ENCODE peak calls at places on chromosomes 3 and 15, in five cellular contexts. W is spleen, B is gastrocnemius medialis, I is thyroid gland, Y is H54. U is an unnamed sample.

GRCh38 chr3:192645437-192645836 is 81.9 kb downstream of the FGF12 start:
- DNase-seq in W (no peak), B (no peak), I (no peak), Y (no peak), U (no peak)

GRCh38 chr3:39445927-39446326 is 21.6 kb upstream of the MOBP start:
- DNase-seq in W (no peak), B (no peak), I (no peak), Y (no peak), U (no peak)

GRCh38 chr3:45100998-45101407 is 45.2 kb downstream of the CDCP1 start:
- DNase-seq in W (no peak), B (no peak), I (no peak), Y (no peak), U (no peak)

GRCh38 chr3:117404756-117405155 is 695.2 kb downstream of the TUSC7 start:
- DNase-seq in W (no peak), B (no peak), I (no peak), Y (no peak), U (no peak)

GRCh38 chr3:101724329-101725191 is at the start of gene CEP97:
- DNase-seq in W (peak; percentile 98), B (peak; percentile 90), I (peak; percentile 85), Y (peak; percentile 49), U (peak; percentile 94)

GRCh38 chr3:170690133-170690981 is 104.5 kb upstream of the SLC7A14 start:
- DNase-seq in W (peak; percentile 80), B (peak; percentile 38), I (peak; percentile 73), Y (peak; percentile 35), U (peak; percentile 76)

GRCh38 chr15:96273317-96274086 is 57.0 kb upstream of the NR2F2 start:
- DNase-seq in W (no peak), B (no peak), I (no peak), Y (peak; percentile 33), U (peak; percentile 0)

GRCh38 chr3:20056727-20057611 is 16.7 kb downstream of the KAT2B start:
- DNase-seq in W (no peak), B (peak; percentile 50), I (peak; percentile 56), Y (peak; percentile 40), U (peak; percentile 21)

GRCh38 chr3:127889976-127890650 is 24.9 kb upstream of the KBTBD12 start:
- DNase-seq in W (no peak), B (no peak), I (no peak), Y (no peak), U (no peak)

GRCh38 chr3:27559835-27560234 is 75.7 kb upstream of the SLC4A7 start:
- DNase-seq in W (no peak), B (peak; percentile 34), I (no peak), Y (no peak), U (no peak)

GRCh38 chr3:58463181-58463941 is 28.5 kb upstream of the KCTD6 start:
- DNase-seq in W (peak; percentile 87), B (peak; percentile 71), I (peak; percentile 72), Y (peak; percentile 87), U (peak; percentile 61)

GRCh38 chr3:142269777-142270176 is 44.4 kb upstream of the GK5 start:
- DNase-seq in W (no peak), B (no peak), I (no peak), Y (no peak), U (no peak)

GRCh38 chr3:14600075-14600474 is 51.5 kb upstream of the CCDC174 start:
- DNase-seq in W (no peak), B (no peak), I (no peak), Y (no peak), U (no peak)

GRCh38 chr3:110576962-110577361 is 494.7 kb upstream of the NECTIN3 start:
- DNase-seq in W (no peak), B (no peak), I (no peak), Y (peak; percentile 10), U (no peak)

GRCh38 chr3:150443331-150443741 is 35.2 kb downstream of the TSC22D2 start:
- DNase-seq in W (no peak), B (no peak), I (no peak), Y (no peak), U (no peak)

GRCh38 chr3:149655826-149656599 is 1.8 kb downstream of the WWTR1 start:
- DNase-seq in W (no peak), B (no peak), I (peak; percentile 14), Y (no peak), U (no peak)

GRCh38 chr3:140199008-140199407 is 264.0 kb downstream of the CLSTN2 start:
- DNase-seq in W (no peak), B (no peak), I (no peak), Y (no peak), U (no peak)

GRCh38 chr3:18284716-18285115 is 140.4 kb downstream of the SATB1 start:
- DNase-seq in W (no peak), B (no peak), I (no peak), Y (no peak), U (no peak)

DNA sequence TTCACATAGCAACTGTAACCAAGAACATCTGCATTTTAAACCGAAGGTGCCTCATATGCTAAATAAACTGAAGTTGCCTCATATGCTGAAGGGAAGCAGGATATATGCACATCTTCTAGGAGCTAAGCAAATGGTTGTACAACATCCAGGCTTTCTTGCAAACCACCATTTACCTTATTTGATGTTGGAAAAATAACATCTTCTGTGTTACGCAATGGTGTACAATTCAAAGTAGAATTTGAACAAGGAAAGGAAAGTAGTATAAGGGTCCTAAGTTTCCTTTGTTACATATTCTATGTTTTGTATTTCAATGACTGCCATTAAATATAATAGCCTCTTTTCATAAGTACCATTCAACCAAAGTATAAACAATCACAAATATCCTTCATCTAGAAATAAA is 145.8 kb downstream of the SATB1 start:
- DNase-seq in W (no peak), B (no peak), I (no peak), Y (no peak), U (no peak)
- TF ChIP-seq POLR2A in W (no peak), B (no peak), I (no peak), Y (no peak), U (no peak)

DNA sequence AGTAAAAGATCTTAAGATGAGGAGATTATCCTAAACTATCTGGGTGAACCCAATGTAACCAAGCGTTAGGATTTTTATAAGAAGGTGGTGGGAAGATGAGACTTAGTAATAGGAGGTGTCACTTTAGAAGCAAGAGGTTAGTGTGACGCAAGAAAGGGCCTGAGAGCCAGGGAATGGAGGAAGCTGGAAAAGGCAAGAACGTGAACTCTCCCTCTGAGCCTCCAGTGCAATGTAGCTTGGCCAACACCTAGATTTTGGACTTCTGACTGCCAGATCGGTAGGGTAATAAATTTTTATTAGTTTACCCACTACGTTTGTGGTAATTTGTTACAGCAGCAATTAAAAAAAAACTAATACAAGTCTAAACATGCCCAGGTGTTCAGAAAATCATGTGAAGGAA is 20.8 kb upstream of the CNTN6 start:
- DNase-seq in W (no peak), B (no peak), I (no peak), Y (no peak), U (no peak)
- TF ChIP-seq POLR2A in W (no peak), B (no peak), I (no peak), Y (no peak), U (no peak)

GRCh38 chr15:69075467-69075866 is 61.0 kb downstream of the NOX5 start:
- DNase-seq in W (no peak), B (no peak), I (no peak), Y (no peak), U (no peak)

GRCh38 chr15:69074843-69075224 is 60.3 kb downstream of the NOX5 start:
- DNase-seq in W (no peak), B (no peak), I (no peak), Y (no peak), U (no peak)

GRCh38 chr15:69071265-69071664 is 56.8 kb downstream of the NOX5 start:
- DNase-seq in W (no peak), B (no peak), I (no peak), Y (no peak), U (no peak)

GRCh38 chr15:69078638-69079037 is 64.1 kb downstream of the NOX5 start:
- DNase-seq in W (no peak), B (no peak), I (no peak), Y (no peak), U (no peak)

DNA sequence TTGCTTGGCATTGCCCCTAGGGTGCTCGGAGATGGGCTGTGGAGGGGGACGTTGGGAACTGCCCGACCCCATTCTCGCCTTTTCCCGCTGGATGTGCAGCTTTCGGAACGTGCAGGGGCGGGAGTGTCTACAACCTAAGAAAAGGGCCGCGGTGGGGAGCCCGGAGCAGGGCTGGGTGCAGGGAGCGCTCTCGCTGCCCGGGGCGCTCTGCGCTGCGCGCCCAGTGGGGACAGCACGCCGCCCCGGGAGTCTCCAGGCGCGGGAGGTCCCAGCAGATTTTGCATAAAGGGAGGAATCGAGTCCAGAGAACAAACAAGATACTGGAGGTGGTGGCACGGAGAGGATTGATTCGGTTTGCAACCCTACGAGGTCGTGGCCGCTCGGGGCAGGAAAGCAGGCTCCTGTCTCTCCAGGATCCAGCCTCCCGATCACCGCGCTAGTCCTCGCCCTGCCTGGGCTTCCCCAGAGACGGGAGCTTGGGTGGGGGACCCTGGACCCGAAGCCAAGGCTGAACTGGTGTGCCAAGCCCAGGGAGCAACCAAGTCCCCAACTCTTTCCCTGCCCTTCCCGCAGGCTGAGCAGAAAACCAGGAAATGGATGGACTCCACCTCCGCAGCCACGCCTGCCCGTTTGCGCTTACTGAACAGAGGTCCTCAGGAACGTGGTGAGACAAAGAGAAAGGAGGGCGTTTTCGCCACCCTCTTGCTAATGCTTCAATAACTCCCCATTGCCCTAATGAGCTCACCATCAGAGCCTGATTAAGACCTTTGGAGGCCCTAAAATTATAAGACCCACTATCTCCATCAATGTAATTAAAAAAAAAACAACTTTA is 59.7 kb downstream of the NOX5 start:
- DNase-seq in W (no peak), B (no peak), I (peak; percentile 41), Y (peak; percentile 54), U (peak; percentile 58)
- TF ChIP-seq POLR2A in W (no peak), B (no peak), I (no peak), Y (peak; percentile 69), U (peak; percentile 33)

GRCh38 chr3:108728934-108729333 is 28.3 kb downstream of the RETNLB start:
- DNase-seq in W (no peak), B (no peak), I (no peak), Y (no peak), U (no peak)
- TF ChIP-seq POLR2A in W (no peak), B (no peak), I (no peak), Y (no peak), U (no peak)

GRCh38 chr3:13479582-13480339 is at the start of gene HDAC11:
- DNase-seq in W (peak; percentile 100), B (peak; percentile 99), I (peak; percentile 99), Y (peak; percentile 99), U (peak; percentile 98)
- TF ChIP-seq POLR2A in W (no peak), B (peak; percentile 95), I (no peak), Y (no peak), U (peak; percentile 64)

GRCh38 chr3:42612928-42613327 is 12.4 kb downstream of the NKTR start:
- DNase-seq in W (no peak), B (no peak), I (no peak), Y (no peak), U (no peak)
- TF ChIP-seq POLR2A in W (no peak), B (no peak), I (no peak), Y (no peak), U (no peak)

GRCh38 chr3:42772670-42773408 is at the start of gene CCDC13:
- DNase-seq in W (peak; percentile 99), B (peak; percentile 89), I (peak; percentile 96), Y (peak; percentile 52), U (peak; percentile 97)
- TF ChIP-seq POLR2A in W (peak; percentile 22), B (peak; percentile 32), I (no peak), Y (no peak), U (peak; percentile 72)

U was measured in erythroblast.